ENCODE peak calls at places on chromosomes 3 and 15, in four cellular contexts. Z, J, I and M are unnamed samples.

GRCh38 chr3:19202303-19202702 is 54.0 kb downstream of the KCNH8 start:
- DNase-seq in Z (no peak), J (no peak), I (no peak), M (no peak)

GRCh38 chr15:87713405-87713995 is 543.0 kb downstream of the NTRK3 start:
- DNase-seq in Z (no peak), J (no peak), I (peak; percentile 29), M (no peak)

GRCh38 chr3:169337541-169337940 is 326.0 kb downstream of the MECOM start:
- DNase-seq in Z (no peak), J (no peak), I (no peak), M (no peak)

GRCh38 chr15:39235084-39235795 is 345.6 kb upstream of the THBS1 start:
- DNase-seq in Z (no peak), J (no peak), I (no peak), M (no peak)

GRCh38 chr15:75107905-75108838 is 84.8 kb downstream of the PPCDC start:
- DNase-seq in Z (no peak), J (no peak), I (no peak), M (peak; percentile 24)

GRCh38 chr15:75920079-75920478 is 16.4 kb downstream of the FBXO22 start:
- DNase-seq in Z (no peak), J (no peak), I (no peak), M (no peak)

GRCh38 chr3:140922634-140923033 is 19.0 kb upstream of the SLC25A36 start:
- DNase-seq in Z (no peak), J (no peak), I (no peak), M (no peak)

GRCh38 chr3:52502808-52503350 is 7.7 kb downstream of the STAB1 start:
- DNase-seq in Z (no peak), J (no peak), I (no peak), M (no peak)

GRCh38 chr3:90091557-90091956 is 984.1 kb downstream of the EPHA3 start:
- DNase-seq in Z (no peak), J (no peak), I (no peak), M (no peak)

GRCh38 chr3:42904076-42904475 is 1.9 kb upstream of the ZNF662 start:
- DNase-seq in Z (no peak), J (no peak), I (no peak), M (no peak)

GRCh38 chr15:64197425-64197824 is 34.6 kb upstream of the PPIB start:
- DNase-seq in Z (no peak), J (no peak), I (no peak), M (no peak)

GRCh38 chr3:9630550-9631139 is 18.7 kb upstream of the MTMR14 start:
- DNase-seq in Z (no peak), J (no peak), I (no peak), M (no peak)

GRCh38 chr3:40172560-40172959 is 136.9 kb upstream of the EIF1B start:
- DNase-seq in Z (no peak), J (no peak), I (no peak), M (no peak)

GRCh38 chr3:11156026-11156410 is 1.7 kb downstream of the HRH1 start:
- DNase-seq in Z (no peak), J (no peak), I (no peak), M (no peak)
- H3K4me3 ChIP-seq in Z (no peak overlapping the region), J (peak overlapping the region; percentile 64), I (peak overlapping the region; percentile 61), M (no peak overlapping the region)

GRCh38 chr15:73370151-73370550 is 1.4 kb upstream of the HCN4 start:
- DNase-seq in Z (no peak), J (no peak), I (no peak), M (no peak)

GRCh38 chr15:73366766-73367623 is 1.8 kb downstream of the HCN4 start:
- DNase-seq in Z (no peak), J (no peak), I (no peak), M (no peak)

GRCh38 chr15:73367624-73368300 is 996 bp downstream of the HCN4 start:
- DNase-seq in Z (no peak), J (no peak), I (no peak), M (no peak)

GRCh38 chr15:73368301-73369072 is at the start of gene HCN4:
- DNase-seq in Z (peak; percentile 28), J (no peak), I (no peak), M (no peak)

DNA sequence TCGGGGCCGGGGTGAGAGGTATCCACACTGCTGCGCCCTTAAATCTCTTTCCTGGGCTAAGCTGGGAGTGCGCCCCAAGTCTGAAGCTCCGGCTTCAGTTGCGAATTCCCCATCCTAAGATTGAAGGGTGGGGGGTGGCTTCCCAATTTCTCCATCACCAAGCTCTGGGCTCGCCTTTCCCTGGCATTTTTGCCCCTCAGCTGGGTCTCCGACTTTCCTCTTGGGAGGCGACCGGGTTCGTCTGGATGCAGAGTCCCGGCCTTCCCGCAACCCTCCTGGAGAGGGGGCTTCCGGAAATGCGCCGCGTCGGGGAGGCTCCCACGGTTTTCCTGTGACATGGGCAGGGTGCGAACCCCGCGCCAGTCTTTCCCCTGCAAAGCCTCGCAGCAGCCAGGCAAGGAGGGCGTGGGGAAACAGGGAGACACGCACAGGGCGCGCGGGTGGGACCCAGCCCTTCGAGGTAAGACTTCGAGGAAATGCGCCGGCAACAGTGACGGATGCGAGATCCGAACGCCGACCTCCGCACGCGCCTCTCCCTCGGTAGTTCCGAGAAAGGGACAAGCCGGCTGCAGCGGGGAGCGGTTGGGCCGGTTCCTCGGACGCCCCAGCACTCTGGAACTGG is 426 bp upstream of the HCN4 start:
- DNase-seq in Z (no peak), J (no peak), I (no peak), M (no peak)
- H3K4me3 ChIP-seq in Z (no peak overlapping the region), J (no peak overlapping the region), I (peak overlapping the region; percentile 39), M (no peak overlapping the region)

GRCh38 chr3:55518451-55518850 is 31.3 kb upstream of the WNT5A start:
- DNase-seq in Z (no peak), J (no peak), I (no peak), M (no peak)
- H3K4me3 ChIP-seq in Z (no peak overlapping the region), J (no peak overlapping the region), I (no peak overlapping the region), M (no peak overlapping the region)

DNA sequence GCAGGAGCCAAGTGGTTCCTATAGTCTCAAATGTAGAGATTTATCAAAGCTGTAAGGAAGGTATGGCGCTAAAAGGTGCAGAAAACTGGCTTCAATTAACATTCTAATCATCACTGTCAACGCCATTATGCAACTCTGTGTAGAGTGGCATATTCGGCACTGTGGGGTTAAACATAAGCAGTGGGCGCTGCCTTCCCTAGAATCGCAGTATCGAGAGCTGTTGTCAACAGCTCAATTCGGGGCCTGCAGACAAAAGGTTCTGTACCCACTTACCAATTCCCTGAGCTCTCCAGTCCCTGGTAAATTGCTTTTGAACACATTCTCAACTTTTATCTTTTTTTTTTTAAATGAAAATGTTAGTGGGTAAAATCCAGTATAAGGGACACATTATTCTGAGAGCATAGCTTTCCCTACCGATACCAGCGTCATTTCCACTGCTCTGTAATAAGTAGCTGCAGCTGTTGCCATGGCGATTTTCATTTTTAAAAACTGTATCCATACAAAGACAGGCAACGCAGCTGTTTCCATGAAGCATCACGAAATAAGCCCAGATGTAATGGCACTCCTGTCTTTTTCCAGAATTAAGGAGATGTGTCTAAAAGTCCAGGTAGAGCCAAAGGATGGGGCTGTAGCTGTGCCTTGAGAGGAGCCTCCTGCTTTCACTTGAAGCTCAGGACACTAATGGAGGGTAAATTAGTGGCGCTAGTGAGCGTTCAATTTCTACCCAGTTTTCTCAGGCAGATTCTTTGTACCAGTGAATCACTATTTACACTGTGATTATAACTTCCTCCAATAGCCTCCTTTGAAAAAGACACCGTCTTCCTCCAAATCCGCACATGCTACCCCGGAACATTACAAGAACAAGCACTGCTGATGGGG is 250.3 kb downstream of the SLC9A9 start:
- DNase-seq in Z (no peak), J (no peak), I (peak; percentile 39), M (no peak)
- H3K4me3 ChIP-seq in Z (no peak overlapping the region), J (no peak overlapping the region), I (no peak overlapping the region), M (no peak overlapping the region)

GRCh38 chr3:153250450-153250849 is 88.4 kb downstream of the RAP2B start:
- DNase-seq in Z (no peak), J (no peak), I (no peak), M (no peak)

GRCh38 chr3:153257673-153258351 is 95.8 kb downstream of the RAP2B start:
- DNase-seq in Z (no peak), J (no peak), I (no peak), M (no peak)

GRCh38 chr3:153247331-153248311 is 85.6 kb downstream of the RAP2B start:
- DNase-seq in Z (no peak), J (no peak), I (no peak), M (no peak)

GRCh38 chr3:153252963-153253362 is 90.9 kb downstream of the RAP2B start:
- DNase-seq in Z (no peak), J (no peak), I (no peak), M (no peak)
- H3K4me3 ChIP-seq in Z (no peak overlapping the region), J (no peak overlapping the region), I (no peak overlapping the region), M (no peak overlapping the region)